ENCODE peak calls at places on chromosomes 16 and 17, in seven cellular contexts. A, Q, G, E, B, P and D are unnamed samples.

GRCh38 chr17:34571428-34572130 is 7.8 kb upstream of the TMEM132E start:
- DNase-seq in A (peak), Q (no peak), E (no peak), P (no peak), B (no peak), G (no peak), D (no peak)

GRCh38 chr17:69103557-69104233 is 38.0 kb downstream of the ABCA6 start:
- DNase-seq in Q (no peak), A (no peak), B (no peak), P (no peak), G (no peak), E (no peak), D (no peak)

GRCh38 chr16:78816499-78817441 is 717.3 kb downstream of the WWOX start:
- DNase-seq in A (no peak), B (no peak), Q (no peak), P (no peak), E (no peak), G (no peak), D (no peak)

GRCh38 chr17:50626037-50626574 is 8.6 kb upstream of the ABCC3 start:
- DNase-seq in Q (no peak), A (peak), G (peak), B (peak), E (peak), P (peak), D (peak)

GRCh38 chr17:19237389-19238166 is 412 bp downstream of the EPN2 start:
- DNase-seq in A (peak), B (peak), G (no peak), E (peak), Q (peak), P (no peak), D (peak)

GRCh38 chr17:2598166-2598565 is 4.7 kb downstream of the PAFAH1B1 start:
- DNase-seq in Q (no peak), B (no peak), A (no peak), P (no peak), G (no peak), E (no peak), D (no peak)

GRCh38 chr16:86307518-86307903 is 202.8 kb upstream of the FOXF1 start:
- DNase-seq in Q (no peak), E (no peak), B (no peak), G (no peak), P (peak), A (no peak), D (no peak)

GRCh38 chr17:27939489-27940465 is 46.6 kb upstream of the LYRM9 start:
- DNase-seq in A (no peak), Q (no peak), E (no peak), G (no peak), P (no peak), B (no peak), D (no peak)

GRCh38 chr17:44038604-44039007 is 23.8 kb upstream of the TMEM101 start:
- DNase-seq in B (no peak), P (no peak), G (peak), A (peak), Q (no peak), E (no peak), D (no peak)

GRCh38 chr16:85653226-85653917 is 35.4 kb downstream of the GINS2 start:
- DNase-seq in A (no peak), E (no peak), Q (no peak), P (no peak), B (no peak), G (no peak), D (no peak)

GRCh38 chr16:50816901-50817555 is 75.1 kb downstream of the CYLD start:
- DNase-seq in B (no peak), E (no peak), G (no peak), P (no peak), Q (peak), A (no peak), D (no peak)

GRCh38 chr17:12973496-12974318 is 44.1 kb downstream of the ELAC2 start:
- DNase-seq in P (no peak), Q (no peak), B (no peak), G (no peak), A (no peak), E (no peak), D (no peak)

GRCh38 chr16:10964039-10964890 is 19.9 kb downstream of the CLEC16A start:
- DNase-seq in E (peak), B (peak), Q (no peak), G (peak), A (peak), P (peak), D (peak)

GRCh38 chr16:85286066-85286712 is 173.9 kb upstream of the CIBAR2 start:
- DNase-seq in Q (peak), A (no peak), P (no peak), E (no peak), B (no peak), G (no peak), D (no peak)

GRCh38 chr17:31415004-31415454 is 23.6 kb downstream of the RAB11FIP4 start:
- DNase-seq in A (no peak), B (no peak), G (no peak), Q (no peak), E (no peak), P (no peak), D (no peak)

GRCh38 chr17:64448665-64449512 is at the start of gene MILR1:
- DNase-seq in Q (no peak), E (no peak), A (no peak), G (no peak), B (no peak), P (peak), D (no peak)

GRCh38 chr17:48643697-48644012 is 17.5 kb upstream of the HOXB9 start:
- DNase-seq in G (no peak), A (no peak), P (no peak), B (no peak), Q (no peak), E (no peak), D (no peak)

GRCh38 chr16:2724816-2725348 is 4.9 kb upstream of the PRSS27 start:
- DNase-seq in G (no peak), P (no peak), E (no peak), B (no peak), Q (no peak), A (no peak), D (no peak)

GRCh38 chr16:30395155-30395991 is at the start of gene ZNF48:
- DNase-seq in B (peak), A (peak), Q (peak), P (peak), E (peak), G (peak), D (peak)

GRCh38 chr16:2524339-2524938 is 4.3 kb downstream of the AMDHD2 start:
- DNase-seq in E (no peak), Q (no peak), B (no peak), A (no peak), P (no peak), G (no peak), D (no peak)

GRCh38 chr17:74677558-74678466 is 34.9 kb downstream of the CD300LF start:
- DNase-seq in E (no peak), G (peak), P (no peak), B (no peak), Q (no peak), A (peak), D (no peak)

GRCh38 chr16:65698943-65699342 is 577.1 kb upstream of the CDH11 start:
- DNase-seq in Q (no peak), A (no peak), B (no peak), E (no peak), G (no peak), P (no peak), D (no peak)

GRCh38 chr17:15662726-15663125 is 21.4 kb downstream of the TRIM16 start:
- DNase-seq in A (no peak), E (no peak), G (no peak), Q (no peak), B (no peak), P (no peak), D (no peak)

GRCh38 chr16:54651440-54651839 is 279.2 kb upstream of the IRX5 start:
- DNase-seq in A (no peak), G (no peak), P (no peak), Q (no peak), B (no peak), E (no peak), D (no peak)

GRCh38 chr17:71983828-71984227 is 137.0 kb upstream of the SOX9 start:
- DNase-seq in G (no peak), E (no peak), A (no peak), Q (no peak), P (no peak), B (no peak), D (no peak)

GRCh38 chr17:40559016-40559853 is 6.0 kb downstream of the CCR7 start:
- DNase-seq in B (no peak), A (no peak), E (no peak), G (no peak), Q (peak), P (no peak), D (no peak)

GRCh38 chr16:80023865-80024264 is 423.3 kb upstream of the MAF start:
- DNase-seq in B (no peak), Q (no peak), P (no peak), E (no peak), A (no peak), G (no peak), D (no peak)

GRCh38 chr16:70749681-70750601 is 51.0 kb downstream of the VAC14 start:
- DNase-seq in B (no peak), G (no peak), P (no peak), E (no peak), Q (no peak), A (no peak), D (no peak)

GRCh38 chr17:80991645-80992076 is at the start of gene CHMP6:
- DNase-seq in P (peak), Q (no peak), B (peak), G (peak), A (peak), E (peak), D (peak)

GRCh38 chr17:65013613-65014391 is 42.7 kb downstream of the GNA13 start:
- DNase-seq in A (no peak), G (no peak), Q (no peak), B (no peak), P (no peak), E (peak), D (peak)

GRCh38 chr16:76071690-76072089 is 205.5 kb upstream of the CNTNAP4 start:
- DNase-seq in G (no peak), P (no peak), B (no peak), E (no peak), Q (no peak), A (no peak), D (no peak)